ENCODE peak calls at places on chromosomes 2 and 18, in five cellular contexts. R is HT1080, J is stomach, L is gastrocnemius medialis, P is astrocyte of the spinal cord. G is an unnamed sample.
A peak's percentile ranks its signal among the peaks of the same experiment; 100 is the strongest.

GRCh38 chr2:99640568-99641215 is 150.9 kb upstream of the REV1 start:
- DNase-seq in R (no peak), J (no peak), L (no peak), P (peak; percentile 55), G (no peak)

GRCh38 chr2:147045113-147045512 is 799.7 kb upstream of the ACVR2A start:
- DNase-seq in R (peak; percentile 73), J (peak; percentile 50), L (peak; percentile 15), P (peak; percentile 57), G (no peak)

GRCh38 chr2:212535963-212536362 is 2.6 kb downstream of the ERBB4 start:
- DNase-seq in R (no peak), J (no peak), L (no peak), P (no peak), G (no peak)

GRCh38 chr2:144230452-144231085 is 289.4 kb downstream of the ZEB2 start:
- DNase-seq in R (peak; percentile 25), J (no peak), L (no peak), P (peak; percentile 13), G (peak; percentile 24)

GRCh38 chr2:199983534-199983933 is 28.2 kb downstream of the MAIP1 start:
- DNase-seq in R (no peak), J (no peak), L (no peak), P (no peak), G (no peak)

GRCh38 chr2:62309465-62310091 is 113.7 kb downstream of the B3GNT2 start:
- DNase-seq in R (no peak), J (no peak), L (no peak), P (no peak), G (no peak)

GRCh38 chr18:58139627-58140026 is 95.6 kb downstream of the NEDD4L start:
- DNase-seq in R (no peak), J (no peak), L (no peak), P (no peak), G (no peak)

GRCh38 chr2:214695789-214696188 is 113.7 kb downstream of the BARD1 start:
- DNase-seq in R (peak; percentile 78), J (no peak), L (no peak), P (no peak), G (no peak)

GRCh38 chr2:107325983-107326786 is 440.2 kb upstream of the ST6GAL2 start:
- DNase-seq in R (no peak), J (no peak), L (peak; percentile 12), P (peak; percentile 73), G (peak; percentile 50)

GRCh38 chr2:226179010-226179409 is 620.6 kb downstream of the IRS1 start:
- DNase-seq in R (peak; percentile 74), J (no peak), L (no peak), P (no peak), G (no peak)

GRCh38 chr18:79868168-79868784 is 70.5 kb downstream of the KCNG2 start:
- DNase-seq in R (no peak), J (no peak), L (no peak), P (no peak), G (no peak)

GRCh38 chr2:43251171-43251731 is 24.8 kb upstream of the ZFP36L2 start:
- DNase-seq in R (peak; percentile 17), J (no peak), L (no peak), P (peak; percentile 82), G (peak; percentile 30)

GRCh38 chr2:70975237-70975636 is 3.2 kb upstream of the ANKRD53 start:
- DNase-seq in R (no peak), J (no peak), L (no peak), P (no peak), G (no peak)

GRCh38 chr2:190545082-190545481 is 10.6 kb upstream of the NEMP2 start:
- DNase-seq in R (no peak), J (no peak), L (no peak), P (peak; percentile 11), G (no peak)

GRCh38 chr2:8692783-8693768 is 11.2 kb downstream of the ID2 start:
- DNase-seq in R (no peak), J (peak; percentile 34), L (no peak), P (no peak), G (peak; percentile 69)

GRCh38 chr2:29657674-29658073 is 263.7 kb downstream of the ALK start:
- DNase-seq in R (no peak), J (no peak), L (no peak), P (no peak), G (no peak)

GRCh38 chr2:38685116-38685735 is 19.3 kb downstream of the GALM start:
- DNase-seq in R (peak; percentile 21), J (no peak), L (no peak), P (peak; percentile 25), G (peak; percentile 13)

GRCh38 chr18:22166070-22166972 is 3.1 kb upstream of the GATA6 start:
- DNase-seq in R (no peak), J (peak; percentile 69), L (no peak), P (no peak), G (no peak)

GRCh38 chr18:2302628-2303516 is 268.4 kb downstream of the METTL4 start:
- DNase-seq in R (peak; percentile 86), J (no peak), L (no peak), P (peak; percentile 62), G (peak; percentile 10)

GRCh38 chr2:24930768-24931167 is 10.7 kb upstream of the ADCY3 start:
- DNase-seq in R (peak; percentile 51), J (peak; percentile 17), L (no peak), P (no peak), G (no peak)

GRCh38 chr2:38740851-38741541 is 10.2 kb downstream of the SRSF7 start:
- DNase-seq in R (peak; percentile 62), J (no peak), L (no peak), P (peak; percentile 58), G (peak; percentile 52)

GRCh38 chr18:10558967-10559298 is 33.1 kb downstream of the NAPG start:
- DNase-seq in R (no peak), J (no peak), L (no peak), P (no peak), G (no peak)

GRCh38 chr2:205405194-205405593 is 277.1 kb upstream of the NRP2 start:
- DNase-seq in R (peak; percentile 84), J (no peak), L (no peak), P (peak; percentile 31), G (peak; percentile 32)

GRCh38 chr2:147649963-147650362 is 194.9 kb upstream of the ACVR2A start:
- DNase-seq in R (no peak), J (no peak), L (no peak), P (no peak), G (no peak)

GRCh38 chr2:101657787-101658186 is 39.7 kb upstream of the MAP4K4 start:
- DNase-seq in R (no peak), J (no peak), L (no peak), P (no peak), G (no peak)

GRCh38 chr2:233081232-233081730 is 21.1 kb downstream of the INPP5D start:
- DNase-seq in R (no peak), J (no peak), L (no peak), P (no peak), G (no peak)

GRCh38 chr2:12923907-12924610 is 207.3 kb downstream of the TRIB2 start:
- DNase-seq in R (no peak), J (no peak), L (no peak), P (peak; percentile 74), G (no peak)

GRCh38 chr2:142286618-142287017 is 155.8 kb upstream of the LRP1B start:
- DNase-seq in R (peak; percentile 5), J (no peak), L (no peak), P (no peak), G (no peak)

GRCh38 chr2:1954061-1954460 is 209.7 kb upstream of the PXDN start:
- DNase-seq in R (no peak), J (no peak), L (no peak), P (no peak), G (peak; percentile 56)

GRCh38 chr2:237615631-237616249 is 11.6 kb upstream of the LRRFIP1 start:
- DNase-seq in R (no peak), J (no peak), L (no peak), P (no peak), G (no peak)

GRCh38 chr2:220043155-220043992 is 415.9 kb downstream of the SLC4A3 start:
- DNase-seq in R (peak; percentile 69), J (no peak), L (no peak), P (peak; percentile 69), G (no peak)

G was measured in Daoy.